ENCODE peak calls at places on chromosomes 6 and 20, in seven cellular contexts. F is CD8-positive, alpha-beta T cell; C is stomach; J is fibroblast of mammary gland; L is choroid plexus epithelial cell; H is NB4; U is GM06990. V is an unnamed sample.

GRCh38 chr6:113381957-113382356 is 475.2 kb upstream of the MARCKS start:
- DNase-seq in F (no peak), C (peak; percentile 69), J (peak; percentile 76), L (peak; percentile 94), H (peak; percentile 19), U (peak; percentile 32), V (peak; percentile 82)

GRCh38 chr20:24002896-24003295 is 14.3 kb upstream of the GGTLC1 start:
- DNase-seq in F (no peak), C (no peak), J (no peak), L (no peak), H (no peak), U (no peak), V (no peak)

GRCh38 chr6:31037692-31038091 is 27.4 kb downstream of the MUC22 start:
- DNase-seq in F (no peak), C (no peak), J (peak; percentile 22), L (peak; percentile 46), H (no peak), U (no peak), V (peak; percentile 78)

GRCh38 chr6:44100088-44100550 is 27.1 kb downstream of the MRPL14 start:
- DNase-seq in F (no peak), C (peak; percentile 59), J (peak; percentile 31), L (peak; percentile 66), H (peak; percentile 47), U (no peak), V (no peak)

GRCh38 chr20:59835057-59835447 is 98.4 kb downstream of the SYCP2 start:
- DNase-seq in F (no peak), C (no peak), J (peak; percentile 14), L (peak; percentile 1), H (no peak), U (no peak), V (no peak)

GRCh38 chr6:82750570-82750969 is 315.1 kb downstream of the UBE3D start:
- DNase-seq in F (no peak), C (no peak), J (peak; percentile 23), L (peak; percentile 14), H (no peak), U (no peak), V (peak; percentile 85)

GRCh38 chr6:147522597-147522996 is 14.1 kb downstream of the SAMD5 start:
- DNase-seq in F (no peak), C (no peak), J (no peak), L (no peak), H (no peak), U (no peak), V (no peak)

GRCh38 chr6:138862491-138862890 is 66.6 kb downstream of the ECT2L start:
- DNase-seq in F (no peak), C (no peak), J (no peak), L (no peak), H (no peak), U (no peak), V (no peak)

GRCh38 chr6:150894935-150895686 is 29.6 kb downstream of the MTHFD1L start:
- DNase-seq in F (no peak), C (no peak), J (peak; percentile 39), L (peak; percentile 89), H (no peak), U (peak; percentile 59), V (peak; percentile 45)

GRCh38 chr6:74814440-74814839 is 391.4 kb downstream of the COL12A1 start:
- DNase-seq in F (no peak), C (no peak), J (no peak), L (no peak), H (no peak), U (peak; percentile 18), V (no peak)

GRCh38 chr20:49979030-49979832 is 3.5 kb upstream of the SNAI1 start:
- DNase-seq in F (peak; percentile 74), C (peak; percentile 59), J (no peak), L (no peak), H (peak; percentile 68), U (peak; percentile 69), V (no peak)

DNA sequence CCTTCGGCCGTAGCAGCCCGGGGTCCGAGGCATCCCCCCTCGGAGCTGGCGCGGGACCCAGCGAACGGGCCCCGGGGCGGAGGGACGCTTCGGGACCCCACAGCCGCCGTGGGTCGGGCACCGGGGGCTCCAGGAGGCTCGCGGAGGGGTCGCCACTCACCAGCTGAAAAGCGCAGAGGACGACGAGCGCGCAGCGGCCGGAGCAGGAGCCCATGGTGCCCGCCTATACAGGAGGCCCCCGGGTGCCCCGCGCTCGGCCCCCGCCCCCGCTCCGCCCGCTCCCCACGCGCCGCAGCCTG is at the start of gene NKAIN4:
- DNase-seq in F (no peak), C (no peak), J (no peak), L (no peak), H (no peak), U (no peak), V (no peak)
- H3K4me3 ChIP-seq in F (no peak within 1 kb of the TSS), C (peak within 1 kb of the TSS; percentile 41), J (no peak within 1 kb of the TSS), L (no peak within 1 kb of the TSS), H (no peak within 1 kb of the TSS), U (no peak within 1 kb of the TSS), V (no peak within 1 kb of the TSS)

GRCh38 chr6:19866900-19867627 is 29.9 kb downstream of the ID4 start:
- DNase-seq in F (no peak), C (no peak), J (peak; percentile 42), L (peak; percentile 82), H (no peak), U (no peak), V (peak; percentile 54)

GRCh38 chr6:19876672-19877071 is 39.5 kb downstream of the ID4 start:
- DNase-seq in F (no peak), C (no peak), J (no peak), L (no peak), H (no peak), U (no peak), V (no peak)

GRCh38 chr6:19870322-19870721 is 33.2 kb downstream of the ID4 start:
- DNase-seq in F (no peak), C (no peak), J (no peak), L (no peak), H (no peak), U (no peak), V (no peak)

GRCh38 chr6:19869464-19869863 is 32.3 kb downstream of the ID4 start:
- DNase-seq in F (no peak), C (no peak), J (no peak), L (no peak), H (peak; percentile 31), U (no peak), V (no peak)

DNA sequence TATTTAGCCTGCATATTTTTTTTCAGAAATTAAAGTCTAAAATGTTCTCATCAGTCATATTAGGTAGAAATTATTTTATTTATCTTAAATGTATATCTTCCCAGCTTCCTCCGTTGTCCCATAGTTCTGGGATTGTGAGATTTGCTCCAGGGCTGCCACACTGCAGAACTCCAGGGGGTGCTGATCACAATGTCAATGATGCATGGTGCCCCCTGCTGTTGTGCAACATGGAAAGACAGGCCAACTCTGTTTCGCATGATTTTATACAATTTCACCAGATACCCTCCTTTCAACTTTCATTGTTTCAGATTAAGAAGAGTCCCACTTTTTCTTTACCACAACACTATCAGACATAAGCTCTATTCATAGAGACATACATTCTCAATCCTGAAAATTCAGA is 35.9 kb downstream of the ID4 start:
- DNase-seq in F (no peak), C (no peak), J (peak; percentile 5), L (no peak), H (peak; percentile 15), U (no peak), V (no peak)
- TF ChIP-seq CTCF in F (no peak), C (no peak), J (no peak), L (peak; percentile 15), H (peak; percentile 10), U (peak; percentile 11), V (peak; percentile 17)

DNA sequence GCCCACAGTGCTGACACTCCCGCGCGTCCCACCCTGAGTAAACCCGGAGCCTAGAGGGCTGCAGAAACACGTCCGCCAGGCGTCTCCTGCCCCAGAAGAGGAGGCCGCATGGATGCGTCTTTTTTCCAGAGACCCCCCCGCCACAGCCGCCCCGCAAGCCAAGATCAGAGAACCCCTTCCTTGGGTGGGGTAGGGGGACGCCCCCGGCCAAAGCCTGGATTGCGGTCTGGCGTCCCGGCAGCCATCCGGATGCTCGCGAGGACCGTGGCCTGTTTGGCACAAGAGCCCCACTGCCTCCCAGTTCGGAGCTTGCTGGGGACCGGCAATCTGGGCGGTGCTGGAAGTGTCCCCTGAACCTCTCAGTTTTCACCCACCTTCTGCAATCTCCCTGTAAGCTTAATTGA is 960 bp downstream of the FAM162B start:
- DNase-seq in F (no peak), C (no peak), J (no peak), L (peak; percentile 15), H (no peak), U (peak; percentile 1), V (no peak)
- H3K4me3 ChIP-seq in F (no peak overlapping the region), C (peak overlapping the region; percentile 54), J (peak overlapping the region; percentile 40), L (peak overlapping the region; percentile 64), H (no peak overlapping the region), U (no peak overlapping the region), V (peak overlapping the region; percentile 50)

GRCh38 chr6:98942263-98942803 is 5.4 kb downstream of the FBXL4 start:
- DNase-seq in F (no peak), C (no peak), J (no peak), L (no peak), H (peak; percentile 25), U (no peak), V (no peak)
- TF ChIP-seq CTCF in F (no peak), C (no peak), J (peak; percentile 16), L (peak; percentile 8), H (no peak), U (no peak), V (no peak)

DNA sequence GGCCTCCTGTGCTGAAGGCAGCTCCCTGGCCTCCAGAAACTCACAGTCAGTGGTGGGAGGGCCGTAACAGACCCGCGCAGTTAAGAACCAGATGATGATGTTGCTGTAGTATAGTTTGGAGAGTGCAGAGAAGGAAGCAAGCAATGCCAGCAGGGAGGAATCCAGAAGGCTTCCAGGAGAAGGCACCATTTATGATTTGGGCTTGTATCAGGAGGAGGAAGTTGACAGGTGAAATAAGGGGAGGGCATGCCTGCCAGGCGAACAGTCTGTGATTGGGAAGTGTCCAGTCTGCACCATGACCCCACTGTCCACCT is 13.3 kb upstream of the BAK1 start:
- DNase-seq in F (no peak), C (no peak), J (no peak), L (no peak), H (no peak), U (no peak), V (no peak)
- H3K4me3 ChIP-seq in F (peak overlapping the region; percentile 56), C (peak overlapping the region; percentile 20), J (no peak overlapping the region), L (peak overlapping the region; percentile 35), H (no peak overlapping the region), U (peak overlapping the region; percentile 47), V (no peak overlapping the region)